ENCODE peak calls at places on chromosomes 5 and 9, in six cellular contexts. C is thyroid gland, B is GM12878, F is heart left ventricle, K is HCT116, M is bronchial epithelial cell. Z is an unnamed sample.

GRCh38 chr5:154762700-154763099 is 7.5 kb downstream of the LARP1 start:
- DNase-seq in K (no peak), C (no peak), B (no peak), F (no peak), M (no peak), Z (no peak)

GRCh38 chr5:103428411-103428871 is 134.1 kb downstream of the NUDT12 start:
- DNase-seq in K (no peak), C (peak; percentile 70), F (peak; percentile 16), B (no peak), M (no peak), Z (peak; percentile 94)

GRCh38 chr5:179297026-179297425 is 48.2 kb downstream of the ADAMTS2 start:
- DNase-seq in M (no peak), C (no peak), B (no peak), F (no peak), K (no peak), Z (no peak)

GRCh38 chr5:116454417-116454927 is 120.2 kb downstream of the SEMA6A start:
- DNase-seq in F (peak; percentile 20), B (peak; percentile 63), K (no peak), C (no peak), M (no peak), Z (peak; percentile 92)

GRCh38 chr5:139881145-139881733 is 85.6 kb downstream of the PSD2 start:
- DNase-seq in C (no peak), K (no peak), M (no peak), B (no peak), F (no peak), Z (no peak)

GRCh38 chr5:128669803-128670202 is 131.8 kb upstream of the FBN2 start:
- DNase-seq in C (no peak), B (no peak), K (no peak), M (peak; percentile 46), F (no peak), Z (no peak)

GRCh38 chr9:99113418-99114048 is 8.6 kb downstream of the TGFBR1 start:
- DNase-seq in C (no peak), K (no peak), B (no peak), F (no peak), M (no peak), Z (no peak)

GRCh38 chr5:32329395-32329834 is 16.7 kb upstream of the MTMR12 start:
- DNase-seq in F (peak; percentile 51), B (no peak), M (peak; percentile 51), K (peak; percentile 54), C (peak; percentile 50), Z (peak; percentile 67)

GRCh38 chr9:134163374-134164196 is 779 bp downstream of the RNU6ATAC start:
- DNase-seq in M (peak; percentile 41), B (no peak), F (peak; percentile 55), C (peak; percentile 71), K (no peak), Z (peak; percentile 47)

GRCh38 chr9:4077499-4078102 is 222.3 kb downstream of the GLIS3 start:
- DNase-seq in B (no peak), K (peak; percentile 48), C (peak; percentile 75), M (peak; percentile 30), F (peak; percentile 79), Z (peak; percentile 85)

GRCh38 chr5:6723901-6724300 is 10.7 kb downstream of the TENT4A start:
- DNase-seq in F (no peak), C (no peak), K (no peak), B (no peak), M (no peak), Z (no peak)

GRCh38 chr5:117242028-117242427 is 667.4 kb upstream of the SEMA6A start:
- DNase-seq in M (no peak), B (no peak), C (no peak), F (no peak), K (no peak), Z (no peak)

GRCh38 chr5:16520806-16521205 is 55.2 kb upstream of the ZNF622 start:
- DNase-seq in B (no peak), K (no peak), F (no peak), C (no peak), M (no peak), Z (no peak)

GRCh38 chr5:155050384-155051019 is 36.9 kb downstream of the KIF4B start:
- DNase-seq in C (no peak), B (no peak), K (no peak), M (no peak), F (no peak), Z (no peak)

GRCh38 chr5:80149161-80149609 is 106.7 kb downstream of the SERINC5 start:
- DNase-seq in B (no peak), M (no peak), F (no peak), K (no peak), C (no peak), Z (no peak)

GRCh38 chr5:64690417-64691151 is at the start of gene SHISAL2B:
- DNase-seq in M (no peak), B (no peak), F (no peak), C (no peak), K (no peak), Z (peak; percentile 23)

GRCh38 chr9:129495422-129496186 is 125.3 kb downstream of the C9orf50 start:
- DNase-seq in F (peak; percentile 96), K (peak; percentile 82), M (peak; percentile 65), B (no peak), C (peak; percentile 93), Z (peak; percentile 92)

GRCh38 chr5:3619584-3619983 is 24.0 kb downstream of the IRX1 start:
- DNase-seq in M (no peak), C (no peak), K (no peak), F (no peak), B (no peak), Z (no peak)

GRCh38 chr9:121735792-121736130 is 84.3 kb downstream of the DAB2IP start:
- DNase-seq in F (no peak), K (no peak), B (no peak), C (peak; percentile 8), M (no peak), Z (no peak)

GRCh38 chr9:69444021-69444420 is 119.0 kb downstream of the ENTREP1 start:
- DNase-seq in F (no peak), C (no peak), B (no peak), K (no peak), M (no peak), Z (peak; percentile 38)

GRCh38 chr9:124906966-124907365 is 33.9 kb downstream of the GOLGA1 start:
- DNase-seq in K (no peak), F (no peak), B (no peak), M (no peak), C (no peak), Z (no peak)

GRCh38 chr9:101469026-101469425 is 33.5 kb upstream of the ALDOB start:
- DNase-seq in K (no peak), B (no peak), C (no peak), F (no peak), M (no peak), Z (no peak)

GRCh38 chr5:41754857-41755256 is 115.4 kb downstream of the OXCT1 start:
- DNase-seq in K (no peak), B (no peak), C (no peak), M (no peak), F (no peak), Z (no peak)

DNA sequence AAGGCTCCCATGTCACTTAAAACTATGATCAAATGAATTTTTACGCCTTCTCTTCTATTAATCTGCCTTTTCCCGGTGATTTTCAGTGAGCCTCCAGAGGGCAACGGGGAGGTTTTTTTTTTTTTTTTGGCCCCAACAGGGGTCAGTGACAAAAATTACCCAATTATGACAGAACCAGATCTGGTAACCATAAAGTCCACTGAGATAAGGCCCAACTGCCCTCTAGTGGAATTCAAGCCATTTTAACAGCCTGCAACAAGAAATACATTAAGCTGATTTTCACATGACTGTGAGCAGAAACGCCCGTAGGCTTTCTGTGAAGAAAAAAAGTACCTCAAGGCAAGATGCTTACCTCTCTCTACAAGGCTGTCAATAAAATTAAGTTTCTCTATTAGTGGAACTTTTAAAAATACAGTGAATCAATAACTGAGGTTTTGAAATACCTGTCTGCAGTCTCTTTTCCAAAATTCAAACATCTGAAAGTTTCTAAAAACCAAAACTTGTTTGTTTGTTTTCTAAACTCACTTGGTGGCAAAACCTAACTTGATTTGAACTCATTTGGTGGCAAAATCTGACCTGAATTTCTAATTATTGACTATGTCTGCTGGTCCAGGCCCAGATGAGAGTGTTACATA is 49.7 kb upstream of the FST start:
- DNase-seq in C (no peak), F (no peak), M (peak; percentile 73), K (peak; percentile 53), B (no peak), Z (peak; percentile 71)
- TF ChIP-seq CTCF in C (peak; percentile 42), F (peak; percentile 17), M (peak; percentile 53), K (peak; percentile 57), B (peak; percentile 26), Z (peak; percentile 73)

GRCh38 chr5:173907284-173907683 is 19.1 kb downstream of the CPEB4 start:
- DNase-seq in F (no peak), B (no peak), K (no peak), C (no peak), M (no peak), Z (no peak)

GRCh38 chr5:173911623-173912022 is 23.5 kb downstream of the CPEB4 start:
- DNase-seq in K (no peak), B (no peak), M (no peak), C (no peak), F (no peak), Z (no peak)

GRCh38 chr5:173910215-173910614 is 22.1 kb downstream of the CPEB4 start:
- DNase-seq in F (no peak), B (no peak), K (no peak), M (no peak), C (no peak), Z (no peak)

GRCh38 chr5:173907686-173908371 is 19.7 kb downstream of the CPEB4 start:
- DNase-seq in M (no peak), C (peak; percentile 32), F (no peak), K (no peak), B (no peak), Z (no peak)

GRCh38 chr5:173909205-173909604 is 21.1 kb downstream of the CPEB4 start:
- DNase-seq in F (peak; percentile 54), C (peak; percentile 80), K (no peak), M (no peak), B (no peak), Z (no peak)
- H3K4me3 ChIP-seq in F (no peak overlapping the region), C (no peak overlapping the region), K (no peak overlapping the region), M (no peak overlapping the region), B (peak overlapping the region; percentile 47), Z (no peak overlapping the region)

DNA sequence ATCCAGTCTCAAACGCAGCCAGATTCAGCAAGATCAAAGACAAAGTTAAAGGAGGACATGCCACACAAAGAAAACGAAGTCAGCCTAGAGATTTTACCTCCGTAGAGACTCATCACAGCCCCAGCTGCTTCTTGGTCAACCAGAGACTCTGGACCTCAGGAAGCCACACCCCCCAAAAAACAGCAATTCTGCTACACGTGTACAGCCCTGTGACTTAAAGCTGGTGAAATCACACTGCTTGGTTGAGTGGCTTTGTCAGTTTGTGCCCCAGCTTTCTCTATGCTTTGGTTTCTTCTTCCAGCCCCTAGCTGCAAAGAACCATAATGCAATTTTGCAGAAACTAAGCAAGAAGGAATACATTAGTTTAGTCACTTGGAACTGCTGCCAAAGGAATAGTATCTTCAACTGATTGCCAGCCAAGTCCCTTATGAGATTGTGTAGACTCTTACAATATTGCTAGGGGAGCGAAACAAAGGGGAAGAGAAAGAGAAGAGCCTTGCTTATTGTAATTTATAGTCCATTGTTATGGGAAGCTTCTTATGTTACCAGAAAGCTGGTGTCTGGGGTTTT is 158.8 kb upstream of the ZNF462 start:
- DNase-seq in C (no peak), B (no peak), K (no peak), F (no peak), M (no peak), Z (no peak)
- TF ChIP-seq CTCF in C (no peak), B (no peak), K (peak; percentile 9), F (no peak), M (no peak), Z (no peak)

DNA sequence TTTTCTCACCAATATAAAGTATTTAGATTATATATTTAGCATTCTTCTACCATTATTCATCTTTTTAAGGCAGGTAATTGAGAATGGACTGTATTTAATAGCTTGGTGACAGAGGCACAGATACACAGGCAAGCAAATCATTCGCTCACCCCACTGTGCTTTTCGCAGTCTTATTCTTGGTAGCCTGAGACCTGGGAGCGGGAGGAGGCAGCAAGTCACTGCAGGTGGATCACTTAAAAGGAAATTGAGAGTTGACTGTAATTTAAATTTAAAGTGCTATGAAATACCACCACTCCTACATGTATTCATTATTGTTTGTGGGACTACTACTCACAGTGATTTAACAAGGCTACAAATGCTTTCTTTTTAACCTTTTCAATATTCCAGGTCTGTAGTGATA is 9.7 kb downstream of the RICTOR start:
- DNase-seq in F (no peak), B (no peak), K (no peak), C (no peak), M (no peak), Z (no peak)
- H3K4me3 ChIP-seq in F (no peak overlapping the region), B (no peak overlapping the region), K (no peak overlapping the region), C (no peak overlapping the region), M (no peak overlapping the region), Z (no peak overlapping the region)

Z was measured in astrocyte of the spinal cord.